ENCODE peak calls at places on chromosomes 16 and 17, in nine cellular contexts. One of them, this sample, is unnamed.

GRCh38 chr16:52383640-52384292 is 163.2 kb downstream of the TOX3 start:
- DNase-seq in colonic mucosa: no peak
- DNase-seq in A549: no peak
- DNase-seq in IMR-90: no peak
- DNase-seq in suprapubic skin: no peak
- DNase-seq in spleen: no peak
- DNase-seq in lower lobe of right lung: no peak
- DNase-seq in effector memory CD4-positive, alpha-beta T cell: no peak
- DNase-seq in psoas muscle: no peak
- DNase-seq in this sample: no peak

GRCh38 chr17:40727447-40728231 is 24.1 kb upstream of the KRT24 start:
- DNase-seq in colonic mucosa: no peak
- DNase-seq in IMR-90: peak; percentile 4
- DNase-seq in effector memory CD4-positive, alpha-beta T cell: no peak
- DNase-seq in suprapubic skin: no peak
- DNase-seq in lower lobe of right lung: no peak
- DNase-seq in A549: no peak
- DNase-seq in psoas muscle: no peak
- DNase-seq in spleen: no peak
- DNase-seq in this sample: peak; percentile 5

GRCh38 chr17:164536-165235 is 16.8 kb downstream of the DOC2B start:
- DNase-seq in effector memory CD4-positive, alpha-beta T cell: no peak
- DNase-seq in psoas muscle: no peak
- DNase-seq in suprapubic skin: no peak
- DNase-seq in IMR-90: peak; percentile 43
- DNase-seq in spleen: no peak
- DNase-seq in lower lobe of right lung: no peak
- DNase-seq in A549: peak; percentile 65
- DNase-seq in colonic mucosa: peak; percentile 25
- DNase-seq in this sample: peak; percentile 27

GRCh38 chr16:91484-91883 is 13.5 kb downstream of the MPG start:
- DNase-seq in psoas muscle: no peak
- DNase-seq in A549: no peak
- DNase-seq in lower lobe of right lung: no peak
- DNase-seq in effector memory CD4-positive, alpha-beta T cell: no peak
- DNase-seq in spleen: no peak
- DNase-seq in IMR-90: no peak
- DNase-seq in suprapubic skin: no peak
- DNase-seq in colonic mucosa: no peak
- DNase-seq in this sample: no peak

GRCh38 chr16:55948230-55948629 is 73.1 kb upstream of the CES5A start:
- DNase-seq in spleen: no peak
- DNase-seq in suprapubic skin: no peak
- DNase-seq in A549: no peak
- DNase-seq in lower lobe of right lung: no peak
- DNase-seq in colonic mucosa: no peak
- DNase-seq in psoas muscle: no peak
- DNase-seq in IMR-90: no peak
- DNase-seq in effector memory CD4-positive, alpha-beta T cell: no peak
- DNase-seq in this sample: no peak

GRCh38 chr16:3188675-3188924 is 596 bp downstream of the OR1F1 start:
- DNase-seq in lower lobe of right lung: no peak
- DNase-seq in A549: no peak
- DNase-seq in effector memory CD4-positive, alpha-beta T cell: no peak
- DNase-seq in colonic mucosa: no peak
- DNase-seq in psoas muscle: no peak
- DNase-seq in IMR-90: no peak
- DNase-seq in spleen: no peak
- DNase-seq in suprapubic skin: no peak
- DNase-seq in this sample: no peak

GRCh38 chr17:40612510-40613244 is 34.9 kb downstream of the SMARCE1 start:
- DNase-seq in IMR-90: no peak
- DNase-seq in lower lobe of right lung: no peak
- DNase-seq in colonic mucosa: no peak
- DNase-seq in suprapubic skin: no peak
- DNase-seq in A549: no peak
- DNase-seq in spleen: no peak
- DNase-seq in psoas muscle: no peak
- DNase-seq in effector memory CD4-positive, alpha-beta T cell: peak; percentile 71
- DNase-seq in this sample: no peak

GRCh38 chr16:3480901-3481695 is 14.2 kb downstream of the C16orf90 start:
- DNase-seq in effector memory CD4-positive, alpha-beta T cell: no peak
- DNase-seq in A549: no peak
- DNase-seq in suprapubic skin: no peak
- DNase-seq in psoas muscle: no peak
- DNase-seq in spleen: no peak
- DNase-seq in colonic mucosa: no peak
- DNase-seq in lower lobe of right lung: no peak
- DNase-seq in IMR-90: no peak
- DNase-seq in this sample: no peak

GRCh38 chr16:49454426-49455180 is 81.0 kb downstream of the C16orf78 start:
- DNase-seq in suprapubic skin: peak; percentile 69
- DNase-seq in colonic mucosa: no peak
- DNase-seq in A549: no peak
- DNase-seq in spleen: peak; percentile 62
- DNase-seq in lower lobe of right lung: no peak
- DNase-seq in psoas muscle: no peak
- DNase-seq in IMR-90: no peak
- DNase-seq in effector memory CD4-positive, alpha-beta T cell: no peak
- DNase-seq in this sample: no peak

GRCh38 chr16:50474138-50474537 is 74.1 kb upstream of the NKD1 start:
- DNase-seq in effector memory CD4-positive, alpha-beta T cell: no peak
- DNase-seq in IMR-90: no peak
- DNase-seq in psoas muscle: no peak
- DNase-seq in lower lobe of right lung: no peak
- DNase-seq in colonic mucosa: no peak
- DNase-seq in suprapubic skin: peak; percentile 23
- DNase-seq in A549: no peak
- DNase-seq in spleen: no peak
- DNase-seq in this sample: no peak

GRCh38 chr17:64459284-64459747 is 10.4 kb downstream of the MILR1 start:
- DNase-seq in suprapubic skin: no peak
- DNase-seq in A549: peak; percentile 51
- DNase-seq in IMR-90: peak; percentile 75
- DNase-seq in effector memory CD4-positive, alpha-beta T cell: no peak
- DNase-seq in lower lobe of right lung: no peak
- DNase-seq in colonic mucosa: no peak
- DNase-seq in psoas muscle: no peak
- DNase-seq in spleen: no peak
- DNase-seq in this sample: peak; percentile 57

GRCh38 chr17:3594976-3595375 is 14.2 kb downstream of the TRPV1 start:
- DNase-seq in effector memory CD4-positive, alpha-beta T cell: no peak
- DNase-seq in lower lobe of right lung: no peak
- DNase-seq in psoas muscle: no peak
- DNase-seq in colonic mucosa: no peak
- DNase-seq in IMR-90: no peak
- DNase-seq in suprapubic skin: no peak
- DNase-seq in A549: no peak
- DNase-seq in spleen: no peak
- DNase-seq in this sample: no peak

GRCh38 chr17:81551458-81552243 is 502 bp downstream of the FAAP100 start:
- DNase-seq in psoas muscle: no peak
- DNase-seq in spleen: peak; percentile 85
- DNase-seq in IMR-90: peak; percentile 16
- DNase-seq in A549: peak; percentile 46
- DNase-seq in colonic mucosa: peak; percentile 58
- DNase-seq in suprapubic skin: no peak
- DNase-seq in effector memory CD4-positive, alpha-beta T cell: no peak
- DNase-seq in lower lobe of right lung: no peak
- DNase-seq in this sample: peak; percentile 39

GRCh38 chr17:77388384-77389306 is 247.9 kb downstream of the SEC14L1 start:
- DNase-seq in lower lobe of right lung: no peak
- DNase-seq in IMR-90: no peak
- DNase-seq in A549: no peak
- DNase-seq in suprapubic skin: no peak
- DNase-seq in psoas muscle: no peak
- DNase-seq in spleen: no peak
- DNase-seq in colonic mucosa: no peak
- DNase-seq in effector memory CD4-positive, alpha-beta T cell: no peak
- DNase-seq in this sample: no peak
- H3K4me3 ChIP-seq in lower lobe of right lung: peak overlapping the region; percentile 45
- H3K4me3 ChIP-seq in IMR-90: no peak overlapping the region
- H3K4me3 ChIP-seq in A549: no peak overlapping the region
- H3K4me3 ChIP-seq in suprapubic skin: no peak overlapping the region
- H3K4me3 ChIP-seq in psoas muscle: peak overlapping the region; percentile 47
- H3K4me3 ChIP-seq in spleen: no peak overlapping the region
- H3K4me3 ChIP-seq in colonic mucosa: no peak overlapping the region
- H3K4me3 ChIP-seq in effector memory CD4-positive, alpha-beta T cell: peak overlapping the region; percentile 44
- H3K4me3 ChIP-seq in this sample: no peak overlapping the region

DNA sequence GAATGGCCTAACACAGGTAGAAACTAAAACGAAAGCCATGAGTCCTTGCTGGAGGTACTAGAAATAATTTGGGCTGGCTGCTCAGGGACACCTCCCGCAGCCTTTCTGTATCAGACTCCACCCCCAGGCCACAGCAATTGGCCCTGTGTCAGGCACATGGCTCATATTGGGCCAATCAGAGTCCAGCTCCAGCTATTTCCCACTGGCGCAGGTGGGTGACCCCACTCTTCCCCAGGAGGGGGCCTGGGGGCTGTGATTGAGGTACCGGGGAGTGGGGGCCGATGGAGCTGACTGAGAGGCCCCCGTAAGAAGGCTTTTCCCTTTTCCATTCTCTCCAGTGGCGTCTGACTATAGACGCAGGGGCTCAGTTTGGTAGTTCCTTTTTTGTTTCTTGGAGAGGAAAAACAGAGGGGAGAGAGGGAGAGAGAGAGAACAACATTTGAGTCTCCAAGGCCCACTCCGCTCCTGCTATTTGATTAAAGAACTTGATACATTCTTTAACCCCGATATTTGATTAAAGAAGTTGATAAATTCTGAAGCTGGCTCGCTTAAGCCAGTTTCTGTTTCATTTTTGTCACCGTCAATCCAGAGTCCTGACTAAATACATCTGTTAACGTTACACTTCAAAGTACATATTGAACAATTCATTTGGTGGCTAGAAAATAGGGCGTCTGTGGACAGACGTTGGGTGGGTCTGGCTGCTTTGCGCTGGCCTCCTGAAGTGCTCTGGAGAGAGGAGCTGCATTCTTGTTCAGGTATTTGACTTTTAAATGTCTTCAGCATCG is 26.3 kb downstream of the FOXL1 start:
- DNase-seq in lower lobe of right lung: no peak
- DNase-seq in psoas muscle: no peak
- DNase-seq in colonic mucosa: no peak
- DNase-seq in spleen: no peak
- DNase-seq in effector memory CD4-positive, alpha-beta T cell: peak; percentile 8
- DNase-seq in suprapubic skin: no peak
- DNase-seq in IMR-90: no peak
- DNase-seq in A549: no peak
- DNase-seq in this sample: peak; percentile 37
- H3K27ac ChIP-seq in lower lobe of right lung: no peak overlapping the region
- H3K27ac ChIP-seq in psoas muscle: no peak overlapping the region
- H3K27ac ChIP-seq in colonic mucosa: no peak overlapping the region
- H3K27ac ChIP-seq in spleen: no peak overlapping the region
- H3K27ac ChIP-seq in effector memory CD4-positive, alpha-beta T cell: peak overlapping the region; percentile 18
- H3K27ac ChIP-seq in suprapubic skin: no peak overlapping the region
- H3K27ac ChIP-seq in IMR-90: no peak overlapping the region
- H3K27ac ChIP-seq in A549: no peak overlapping the region
- H3K27ac ChIP-seq in this sample: no peak overlapping the region

DNA sequence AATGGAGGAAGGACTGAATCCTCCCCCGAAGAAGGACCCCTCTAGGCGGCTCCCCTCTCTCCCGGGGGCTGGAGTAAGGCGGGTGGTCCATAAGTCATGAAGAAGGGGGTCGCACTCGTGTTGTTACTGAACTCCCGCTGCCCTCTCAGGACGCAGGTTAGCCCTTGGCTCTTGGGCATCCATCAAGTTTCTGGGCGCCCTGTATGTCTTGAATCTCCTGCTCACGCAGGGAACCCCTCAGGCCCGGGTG is 916 bp downstream of the TRAF4 start:
- DNase-seq in A549: no peak
- DNase-seq in effector memory CD4-positive, alpha-beta T cell: no peak
- DNase-seq in colonic mucosa: no peak
- DNase-seq in spleen: no peak
- DNase-seq in lower lobe of right lung: no peak
- DNase-seq in IMR-90: no peak
- DNase-seq in suprapubic skin: no peak
- DNase-seq in psoas muscle: no peak
- DNase-seq in this sample: no peak
- H3K4me1 ChIP-seq in A549: peaks cover 57% of the 10 kb centered on the region
- H3K4me1 ChIP-seq in effector memory CD4-positive, alpha-beta T cell: peaks cover 25% of the 10 kb centered on the region
- H3K4me1 ChIP-seq in colonic mucosa: peaks cover 27% of the 10 kb centered on the region
- H3K4me1 ChIP-seq in spleen: peaks cover 98% of the 10 kb centered on the region
- H3K4me1 ChIP-seq in lower lobe of right lung: peaks cover 77% of the 10 kb centered on the region
- H3K4me1 ChIP-seq in IMR-90: peaks cover 16% of the 10 kb centered on the region
- H3K4me1 ChIP-seq in suprapubic skin: peaks cover 80% of the 10 kb centered on the region
- H3K4me1 ChIP-seq in psoas muscle: peaks cover 28% of the 10 kb centered on the region
- H3K4me1 ChIP-seq in this sample: no peaks in the 10 kb centered on the region

GRCh38 chr17:47834756-47835155 is 3.3 kb downstream of the LRRC46 start:
- DNase-seq in psoas muscle: no peak
- DNase-seq in colonic mucosa: no peak
- DNase-seq in lower lobe of right lung: no peak
- DNase-seq in A549: no peak
- DNase-seq in spleen: no peak
- DNase-seq in IMR-90: no peak
- DNase-seq in effector memory CD4-positive, alpha-beta T cell: no peak
- DNase-seq in suprapubic skin: no peak
- DNase-seq in this sample: no peak

GRCh38 chr17:47831934-47832327 is 461 bp downstream of the LRRC46 start:
- DNase-seq in effector memory CD4-positive, alpha-beta T cell: no peak
- DNase-seq in lower lobe of right lung: no peak
- DNase-seq in spleen: no peak
- DNase-seq in suprapubic skin: no peak
- DNase-seq in colonic mucosa: no peak
- DNase-seq in IMR-90: no peak
- DNase-seq in psoas muscle: no peak
- DNase-seq in A549: no peak
- DNase-seq in this sample: no peak

GRCh38 chr17:47830991-47831933 is at the start of the genes LRRC46 and MRPL10:
- DNase-seq in spleen: peak; percentile 97
- DNase-seq in lower lobe of right lung: peak; percentile 95
- DNase-seq in IMR-90: peak; percentile 90
- DNase-seq in psoas muscle: peak; percentile 91
- DNase-seq in effector memory CD4-positive, alpha-beta T cell: peak; percentile 84
- DNase-seq in colonic mucosa: peak; percentile 95
- DNase-seq in suprapubic skin: peak; percentile 93
- DNase-seq in A549: peak; percentile 94
- DNase-seq in this sample: peak; percentile 95

GRCh38 chr17:47829870-47830269 is 1.5 kb downstream of the MRPL10 start:
- DNase-seq in A549: no peak
- DNase-seq in psoas muscle: no peak
- DNase-seq in spleen: no peak
- DNase-seq in lower lobe of right lung: no peak
- DNase-seq in effector memory CD4-positive, alpha-beta T cell: peak; percentile 69
- DNase-seq in suprapubic skin: no peak
- DNase-seq in IMR-90: no peak
- DNase-seq in colonic mucosa: no peak
- DNase-seq in this sample: peak; percentile 68

DNA sequence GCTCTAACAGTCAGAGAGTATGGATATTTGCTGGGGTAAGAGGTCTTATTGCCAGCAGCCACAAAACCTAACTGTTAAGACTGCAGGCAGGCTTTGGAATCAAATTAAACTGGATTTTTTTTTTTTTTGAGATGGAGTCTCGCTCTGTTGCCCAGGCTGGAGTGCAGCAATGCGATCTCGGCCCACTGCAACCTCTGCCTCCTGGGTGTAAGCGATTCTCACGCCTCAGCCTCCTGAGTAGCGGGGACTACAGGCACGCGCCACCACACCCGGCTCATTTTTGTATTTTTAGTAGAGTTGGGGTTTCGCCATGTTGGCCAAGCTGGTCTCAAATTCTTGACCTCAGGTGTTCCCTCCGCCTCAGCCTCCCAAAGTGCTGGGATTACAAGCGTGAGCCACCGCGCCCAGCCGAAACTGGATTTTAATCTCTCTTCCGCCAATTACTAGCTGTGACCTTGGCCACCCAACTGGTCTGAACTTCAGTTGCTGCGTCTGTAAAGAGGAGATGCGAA is 889 bp downstream of the MRPL10 start:
- DNase-seq in IMR-90: no peak
- DNase-seq in suprapubic skin: no peak
- DNase-seq in lower lobe of right lung: no peak
- DNase-seq in colonic mucosa: peak; percentile 48
- DNase-seq in spleen: no peak
- DNase-seq in psoas muscle: no peak
- DNase-seq in effector memory CD4-positive, alpha-beta T cell: no peak
- DNase-seq in A549: no peak
- DNase-seq in this sample: peak; percentile 46
- H3K4me3 ChIP-seq in IMR-90: peak overlapping the region; percentile 84
- H3K4me3 ChIP-seq in suprapubic skin: peak overlapping the region; percentile 82
- H3K4me3 ChIP-seq in lower lobe of right lung: peak overlapping the region; percentile 86
- H3K4me3 ChIP-seq in colonic mucosa: peak overlapping the region; percentile 78
- H3K4me3 ChIP-seq in spleen: peak overlapping the region; percentile 83
- H3K4me3 ChIP-seq in psoas muscle: peak overlapping the region; percentile 93
- H3K4me3 ChIP-seq in effector memory CD4-positive, alpha-beta T cell: peak overlapping the region; percentile 76
- H3K4me3 ChIP-seq in A549: peak overlapping the region; percentile 60
- H3K4me3 ChIP-seq in this sample: peak overlapping the region; percentile 89